ENCODE peak calls at places on chromosomes 4 and X, in five cellular contexts. Y, D, H, K and B are unnamed samples.

GRCh38 chr4:153535735-153536494 is 69.8 kb downstream of the TMEM131L start:
- DNase-seq in H (no peak), D (peak), Y (peak), K (no peak), B (no peak)

GRCh38 chr4:2116687-2117400 is 57.7 kb downstream of the NAT8L start:
- DNase-seq in Y (no peak), H (no peak), D (peak), K (no peak), B (no peak)

GRCh38 chr4:16337936-16338335 is 111.7 kb upstream of the TAPT1 start:
- DNase-seq in H (no peak), K (no peak), D (no peak), Y (no peak), B (peak)

GRCh38 chr4:4333265-4333706 is 43.2 kb downstream of the ZBTB49 start:
- DNase-seq in Y (no peak), K (no peak), H (peak), D (peak), B (peak)

GRCh38 chr4:55183926-55184599 is 58.7 kb upstream of the KDR start:
- DNase-seq in H (peak), K (no peak), D (peak), Y (no peak), B (peak)

GRCh38 chrX:48003367-48003757 is 427 bp downstream of the ZNF182 start:
- DNase-seq in Y (no peak), D (no peak), K (no peak), H (no peak), B (no peak)

GRCh38 chr4:77349796-77350195 is 192.8 kb downstream of the CCNG2 start:
- DNase-seq in H (no peak), Y (no peak), D (peak), K (no peak), B (no peak)

GRCh38 chr4:86560447-86560846 is 33.7 kb upstream of the PTPN13 start:
- DNase-seq in Y (no peak), H (no peak), K (no peak), D (no peak), B (no peak)

GRCh38 chrX:7266261-7266660 is 118.3 kb upstream of the PUDP start:
- DNase-seq in D (peak), Y (no peak), K (no peak), H (no peak), B (peak)